ENCODE peak calls at places on chromosomes 1 and 21, in four cellular contexts. G is SK-N-SH, Q is GM12878, U is HepG2. Y is an unnamed sample.

GRCh38 chr1:154541231-154541630 is 17.2 kb downstream of the UBE2Q1 start:
- DNase-seq in G (no peak), Q (no peak), U (no peak), Y (no peak)

GRCh38 chr1:47187226-47187925 is 2.5 kb downstream of the PDZK1IP1 start:
- DNase-seq in G (no peak), Q (no peak), U (no peak), Y (no peak)

GRCh38 chr1:55781944-55782482 is 566.8 kb upstream of the USP24 start:
- DNase-seq in G (no peak), Q (no peak), U (no peak), Y (no peak)

GRCh38 chr21:46368533-46369285 is 44.8 kb downstream of the PCNT start:
- DNase-seq in G (no peak), Q (peak), U (no peak), Y (no peak)

GRCh38 chr1:25619101-25619890 is 2.7 kb downstream of the MAN1C1 start:
- DNase-seq in G (peak), Q (no peak), U (no peak), Y (peak)

GRCh38 chr1:23727362-23727811 is 15.9 kb upstream of the ELOA start:
- DNase-seq in G (no peak), Q (no peak), U (peak), Y (no peak)

GRCh38 chr21:44803651-44804050 is 2.0 kb upstream of the UBE2G2 start:
- DNase-seq in G (no peak), Q (no peak), U (no peak), Y (peak)

GRCh38 chr1:207752456-207753132 is 740 bp downstream of the CD46 start:
- DNase-seq in G (peak), Q (no peak), U (peak), Y (no peak)

GRCh38 chr1:21027805-21028204 is 148.9 kb downstream of the EIF4G3 start:
- DNase-seq in G (no peak), Q (no peak), U (no peak), Y (peak)

GRCh38 chr21:34574984-34575529 is 39.9 kb downstream of the RCAN1 start:
- DNase-seq in G (no peak), Q (no peak), U (no peak), Y (no peak)

GRCh38 chr1:216124382-216124781 is 298.9 kb downstream of the USH2A start:
- DNase-seq in G (no peak), Q (no peak), U (no peak), Y (no peak)

GRCh38 chr1:189769448-189769847 is 708.2 kb downstream of the BRINP3 start:
- DNase-seq in G (no peak), Q (no peak), U (no peak), Y (no peak)

GRCh38 chr1:157142245-157142644 is 4.0 kb upstream of the ETV3 start:
- DNase-seq in G (no peak), Q (no peak), U (no peak), Y (no peak)

GRCh38 chr1:113793878-113794834 is 18.1 kb downstream of the RSBN1 start:
- DNase-seq in G (no peak), Q (no peak), U (no peak), Y (no peak)

GRCh38 chr1:215888159-215888558 is 321.1 kb downstream of the KCTD3 start:
- DNase-seq in G (no peak), Q (no peak), U (no peak), Y (no peak)

GRCh38 chr21:41504030-41504429 is 3.9 kb downstream of the TMPRSS2 start:
- DNase-seq in G (no peak), Q (no peak), U (no peak), Y (no peak)

GRCh38 chr1:10724052-10724494 is 72.4 kb downstream of the CASZ1 start:
- DNase-seq in G (no peak), Q (no peak), U (no peak), Y (no peak)

GRCh38 chr1:246607466-246607865 is 41.2 kb downstream of the CNST start:
- DNase-seq in G (no peak), Q (no peak), U (no peak), Y (no peak)

GRCh38 chr1:46603481-46603857 is 599 bp downstream of the MKNK1 start:
- DNase-seq in G (no peak), Q (no peak), U (no peak), Y (no peak)

GRCh38 chr1:56506951-56507437 is 72.4 kb downstream of the PLPP3 start:
- DNase-seq in G (no peak), Q (no peak), U (peak), Y (no peak)

GRCh38 chr1:53431244-53431643 is 28.0 kb upstream of the DMRTB1 start:
- DNase-seq in G (no peak), Q (no peak), U (no peak), Y (no peak)

GRCh38 chr1:67883069-67883468 is 49.8 kb upstream of the GNG12 start:
- DNase-seq in G (no peak), Q (no peak), U (no peak), Y (no peak)

GRCh38 chr1:67874501-67875111 is 41.3 kb upstream of the GNG12 start:
- DNase-seq in G (no peak), Q (no peak), U (no peak), Y (no peak)

GRCh38 chr1:67882196-67882958 is 49.1 kb upstream of the GNG12 start:
- DNase-seq in G (no peak), Q (no peak), U (no peak), Y (no peak)

GRCh38 chr1:67879485-67879884 is 46.2 kb upstream of the GNG12 start:
- DNase-seq in G (no peak), Q (no peak), U (no peak), Y (no peak)

GRCh38 chr1:67880056-67880601 is 46.9 kb upstream of the GNG12 start:
- DNase-seq in G (peak), Q (no peak), U (no peak), Y (no peak)
- TF ChIP-seq FOXM1 in G (peak), Q (no peak), U (no peak), Y (no peak)

DNA sequence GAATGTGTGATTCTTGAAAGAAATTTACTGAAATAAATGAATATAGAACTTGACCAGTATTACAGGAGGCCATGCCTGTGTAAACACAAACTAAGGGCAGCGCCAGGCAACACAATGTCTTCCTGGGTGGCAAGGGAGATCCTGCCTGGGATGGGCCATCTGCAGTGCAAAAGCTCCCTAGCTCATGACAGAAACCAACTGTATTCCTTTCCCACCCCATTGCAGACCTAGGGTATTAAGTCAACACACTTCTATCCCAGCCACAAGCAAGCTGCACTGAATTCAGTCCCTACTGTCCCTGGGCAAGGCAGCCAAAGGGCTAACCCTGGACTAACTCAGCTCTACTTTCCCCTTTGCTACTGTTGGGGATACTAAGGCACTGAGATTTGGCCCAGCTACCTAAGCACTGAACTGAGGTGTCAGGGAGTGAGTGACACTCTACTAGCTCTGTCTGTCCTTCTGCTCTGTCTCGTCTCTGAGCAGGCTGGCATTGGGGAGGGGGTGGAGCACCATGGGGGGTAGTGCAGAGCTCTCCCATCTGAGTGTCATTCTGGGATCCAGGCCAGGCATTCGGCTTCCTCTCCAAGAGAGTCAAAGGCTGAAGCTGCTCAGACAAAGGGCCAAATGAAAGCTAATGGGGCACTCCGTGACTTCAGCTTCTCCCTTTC is 2.5 kb downstream of the INKA2 start:
- DNase-seq in G (no peak), Q (no peak), U (no peak), Y (no peak)
- TF ChIP-seq RFX5 in G (no peak), Q (no peak), U (no peak), Y (no peak)

GRCh38 chr1:212450331-212450881 is 17.7 kb downstream of the NENF start:
- DNase-seq in G (peak), Q (no peak), U (no peak), Y (no peak)
- TF ChIP-seq FOXM1 in G (no peak), Q (no peak), U (no peak), Y (no peak)

GRCh38 chr1:205020466-205020865 is 22.5 kb upstream of the CNTN2 start:
- DNase-seq in G (no peak), Q (no peak), U (no peak), Y (no peak)
- TF ChIP-seq RFX5 in G (no peak), Q (no peak), U (no peak), Y (no peak)

DNA sequence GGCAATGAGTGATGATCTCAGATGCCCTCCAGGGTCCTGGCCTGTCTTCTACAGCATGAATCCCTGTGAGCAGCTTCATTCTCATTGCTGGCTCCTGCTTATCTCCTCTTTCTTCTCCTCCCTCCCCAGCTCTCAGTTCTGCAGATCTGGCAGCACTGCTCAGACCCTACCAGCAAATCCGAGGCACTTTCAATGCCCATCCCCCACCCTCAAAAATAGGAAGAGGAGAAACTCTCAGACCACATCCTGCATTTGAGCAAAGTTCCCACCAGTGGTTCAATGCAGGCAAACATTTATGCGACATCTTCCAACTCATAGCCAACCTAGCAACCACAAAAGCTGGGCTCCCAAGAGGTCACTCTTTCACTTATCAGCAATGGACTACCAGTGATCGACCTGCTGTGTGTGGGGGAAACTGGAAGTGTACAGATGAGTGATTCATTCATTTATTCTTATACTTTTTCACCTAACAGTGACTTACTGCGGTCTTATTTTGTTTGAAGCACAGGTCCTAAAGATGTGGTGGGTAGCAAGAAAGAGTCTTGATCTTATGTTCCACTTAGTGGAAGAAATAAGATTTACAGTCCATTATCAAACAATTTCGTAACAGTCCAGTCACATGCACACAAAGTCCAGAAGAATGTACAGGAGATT is 5.8 kb upstream of the CHI3L2 start:
- DNase-seq in G (no peak), Q (peak), U (no peak), Y (peak)
- TF ChIP-seq FOXM1 in G (no peak), Q (no peak), U (no peak), Y (no peak)

Y was measured in K562.